ENCODE peak calls at places on chromosomes 12 and 14, in six cellular contexts. V, Z, Y, W, N and S are unnamed samples.

GRCh38 chr12:51238037-51238509 is 553 bp upstream of the DAZAP2 start:
- DNase-seq in Z (no peak), Y (no peak), N (no peak), V (no peak), W (no peak), S (no peak)

GRCh38 chr14:30345511-30345910 is 213.4 kb upstream of the G2E3 start:
- DNase-seq in Z (no peak), W (no peak), Y (no peak), V (no peak), N (no peak), S (no peak)

GRCh38 chr12:67025543-67026114 is 243.5 kb upstream of the CAND1 start:
- DNase-seq in V (peak; percentile 25), W (no peak), Z (peak; percentile 24), N (peak; percentile 41), Y (no peak), S (peak; percentile 40)

GRCh38 chr14:50082784-50083466 is 33.4 kb downstream of the VCPKMT start:
- DNase-seq in N (peak; percentile 82), V (no peak), W (no peak), Z (no peak), Y (peak; percentile 75), S (peak; percentile 84)

GRCh38 chr12:128791395-128792322 is 32.1 kb downstream of the SLC15A4 start:
- DNase-seq in W (no peak), V (no peak), Y (no peak), N (no peak), Z (no peak), S (no peak)

GRCh38 chr12:8145754-8146415 is 10.9 kb upstream of the ZNF705A start:
- DNase-seq in Y (peak; percentile 94), W (peak; percentile 40), N (no peak), Z (peak; percentile 92), V (peak; percentile 72), S (no peak)

GRCh38 chr12:70724444-70724843 is 87.2 kb upstream of the PTPRB start:
- DNase-seq in Z (peak; percentile 27), V (no peak), N (no peak), Y (peak; percentile 10), W (no peak), S (no peak)

GRCh38 chr12:51744235-51744634 is 104.3 kb downstream of the FIGNL2 start:
- DNase-seq in Y (peak; percentile 65), N (no peak), W (no peak), Z (no peak), V (no peak), S (no peak)

GRCh38 chr12:54958048-54958658 is 26.4 kb downstream of the TESPA1 start:
- DNase-seq in N (peak; percentile 58), Y (peak; percentile 49), W (no peak), V (no peak), Z (peak; percentile 86), S (peak; percentile 40)

GRCh38 chr14:61973981-61974380 is 211.8 kb downstream of the SNAPC1 start:
- DNase-seq in W (no peak), V (no peak), N (no peak), Z (peak; percentile 33), Y (peak; percentile 83), S (no peak)

GRCh38 chr12:82529096-82529495 is 157.6 kb upstream of the TMTC2 start:
- DNase-seq in N (no peak), Z (no peak), V (no peak), W (no peak), Y (no peak), S (no peak)

GRCh38 chr12:127711108-127711507 is 555.9 kb upstream of the TMEM132C start:
- DNase-seq in W (no peak), N (no peak), Z (no peak), Y (no peak), V (no peak), S (no peak)
- TF ChIP-seq CTCF in W (no peak), N (no peak), Z (no peak), Y (peak; percentile 5), V (no peak), S (peak; percentile 11)

GRCh38 chr12:42482820-42483533 is 106.6 kb downstream of the PRICKLE1 start:
- DNase-seq in V (peak; percentile 56), Z (peak; percentile 68), N (peak; percentile 37), W (peak; percentile 80), Y (peak; percentile 61), S (peak; percentile 88)
- TF ChIP-seq CTCF in V (peak; percentile 84), Z (peak; percentile 36), N (peak; percentile 54), W (peak; percentile 85), Y (peak; percentile 48), S (peak; percentile 98)

DNA sequence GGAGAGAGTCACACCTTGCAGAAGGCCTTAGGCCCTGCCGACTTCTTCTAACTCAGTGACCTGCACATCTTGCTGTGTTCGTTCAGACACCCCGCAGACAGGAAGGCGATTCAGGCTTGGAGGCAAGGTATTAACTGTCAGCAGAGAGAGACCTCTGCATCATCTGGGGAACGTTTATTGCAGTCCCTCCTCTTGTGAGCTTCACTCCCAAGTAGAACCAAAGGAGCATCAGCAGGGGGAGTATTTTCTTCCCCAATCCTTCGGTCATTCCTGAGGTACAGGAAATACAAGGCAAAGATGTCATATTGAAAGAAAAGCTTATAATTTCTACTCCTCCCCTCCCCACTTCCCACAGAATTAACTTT is 217.9 kb downstream of the CRADD start:
- DNase-seq in Y (no peak), N (no peak), Z (peak; percentile 56), W (no peak), V (no peak), S (no peak)
- TF ChIP-seq CTCF in Y (peak; percentile 24), N (no peak), Z (peak; percentile 19), W (no peak), V (no peak), S (no peak)

GRCh38 chr14:89540830-89541470 is 123.9 kb upstream of the FOXN3 start:
- DNase-seq in Z (peak; percentile 68), N (no peak), Y (peak; percentile 93), W (no peak), V (no peak), S (no peak)

GRCh38 chr14:89534896-89535615 is 118.0 kb upstream of the FOXN3 start:
- DNase-seq in V (no peak), W (no peak), N (no peak), Z (peak; percentile 58), Y (peak; percentile 79), S (no peak)

GRCh38 chr14:89540009-89540829 is 123.2 kb upstream of the FOXN3 start:
- DNase-seq in Z (peak; percentile 8), Y (peak; percentile 67), N (no peak), W (no peak), V (no peak), S (no peak)

GRCh38 chr14:89533761-89534160 is 116.7 kb upstream of the FOXN3 start:
- DNase-seq in Y (no peak), W (no peak), V (no peak), N (no peak), Z (no peak), S (no peak)

DNA sequence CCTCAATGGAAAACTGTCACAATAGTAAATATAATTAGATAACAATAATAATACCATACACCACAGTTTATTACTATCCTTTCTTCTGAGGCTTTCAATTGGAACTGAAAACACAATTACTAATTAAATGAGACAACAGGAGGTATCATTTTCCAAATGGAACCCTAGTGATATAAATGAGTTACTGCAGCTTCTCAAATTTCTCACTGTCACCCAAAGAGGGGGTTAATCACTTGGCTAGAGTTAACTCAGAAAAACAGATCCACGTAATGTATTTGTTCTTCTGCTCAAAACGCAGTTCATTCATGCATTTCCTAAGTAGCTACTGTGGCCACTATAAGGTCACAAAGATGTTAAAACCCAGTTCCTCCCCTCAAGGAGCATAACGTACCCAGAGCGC is 120.9 kb upstream of the FOXN3 start:
- DNase-seq in N (no peak), V (no peak), Y (no peak), Z (no peak), W (no peak), S (no peak)
- TF ChIP-seq CTCF in N (no peak), V (no peak), Y (no peak), Z (no peak), W (no peak), S (no peak)

GRCh38 chr12:39375206-39375808 is 67.6 kb downstream of the KIF21A start:
- DNase-seq in Z (no peak), W (no peak), Y (peak; percentile 65), V (no peak), N (no peak), S (no peak)
- TF ChIP-seq CTCF in Z (peak; percentile 25), W (no peak), Y (peak; percentile 15), V (no peak), N (no peak), S (no peak)

DNA sequence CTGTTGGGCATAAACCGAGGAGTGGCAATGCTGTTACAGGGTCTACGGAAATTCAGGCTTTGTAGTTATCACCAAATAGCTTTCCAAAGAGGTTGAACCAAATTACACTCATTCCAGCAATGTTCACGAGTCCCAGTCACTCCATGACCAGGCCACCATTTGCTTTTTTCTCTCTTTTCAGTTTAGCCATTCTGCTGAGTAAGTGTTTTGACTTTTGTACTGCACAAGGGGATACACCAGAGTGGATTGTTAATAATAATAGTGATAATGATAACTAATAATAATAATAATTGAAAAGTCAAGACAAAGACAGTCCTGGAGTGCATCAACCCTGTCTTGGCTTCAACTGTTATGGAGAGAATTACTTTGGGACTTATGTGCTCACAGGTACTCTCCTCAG is 343.5 kb downstream of the AACS start:
- DNase-seq in N (no peak), Z (no peak), W (no peak), Y (no peak), V (no peak), S (no peak)
- TF ChIP-seq CTCF in N (no peak), Z (no peak), W (no peak), Y (no peak), V (no peak), S (no peak)

DNA sequence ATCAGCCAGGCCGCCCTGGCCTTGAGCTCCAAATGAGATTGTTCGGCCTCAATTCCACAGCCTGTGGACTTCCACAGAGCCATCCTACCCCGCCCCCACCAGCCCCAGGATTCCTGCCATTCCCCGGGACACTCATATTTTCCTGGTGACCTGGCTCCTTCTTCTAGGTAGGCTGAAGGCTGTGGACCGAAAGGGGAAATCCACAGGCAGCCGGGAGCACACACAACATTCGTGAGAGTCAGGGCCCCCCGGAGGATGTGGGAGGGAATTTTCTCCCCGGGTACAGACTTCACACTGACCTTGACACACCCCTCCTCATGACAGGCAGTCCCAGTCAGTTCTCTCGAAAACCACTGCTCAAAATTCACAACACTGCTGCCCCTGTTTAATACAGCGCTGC is 39.9 kb downstream of the RIN3 start:
- DNase-seq in N (no peak), V (no peak), Y (peak; percentile 78), Z (peak; percentile 70), W (no peak), S (no peak)
- TF ChIP-seq CTCF in N (no peak), V (no peak), Y (peak; percentile 10), Z (peak; percentile 20), W (no peak), S (no peak)